ENCODE peak calls at places on chromosome 2, in five cellular contexts. T, F, Y, V and H are unnamed samples.

GRCh38 chr2:96537734-96538486 is 1.4 kb downstream of the ARID5A start:
- DNase-seq in F (peak; percentile 72), T (no peak), V (no peak), Y (no peak), H (no peak)

GRCh38 chr2:12856934-12857660 is 140.4 kb downstream of the TRIB2 start:
- DNase-seq in F (no peak), Y (no peak), T (peak; percentile 83), V (peak; percentile 74), H (no peak)

GRCh38 chr2:43839776-43840564 is 1.2 kb downstream of the ABCG8 start:
- DNase-seq in Y (no peak), F (no peak), V (no peak), T (no peak), H (no peak)

GRCh38 chr2:20698916-20699613 is 32.1 kb downstream of the GDF7 start:
- DNase-seq in V (no peak), F (no peak), T (no peak), Y (no peak), H (no peak)

GRCh38 chr2:167294031-167294774 is 405.9 kb downstream of the XIRP2 start:
- DNase-seq in V (peak; percentile 58), T (peak; percentile 30), F (peak; percentile 54), Y (no peak), H (no peak)

GRCh38 chr2:71940695-71941094 is 207.0 kb downstream of the CYP26B1 start:
- DNase-seq in T (no peak), V (peak; percentile 49), F (peak; percentile 36), Y (no peak), H (no peak)

GRCh38 chr2:109535217-109535946 is 78.4 kb downstream of the SEPTIN10 start:
- DNase-seq in Y (no peak), F (no peak), T (no peak), V (no peak), H (no peak)

GRCh38 chr2:86221066-86221684 is 21.9 kb downstream of the MRPL35 start:
- DNase-seq in F (no peak), T (peak; percentile 77), V (peak; percentile 76), Y (peak; percentile 39), H (no peak)

GRCh38 chr2:96546797-96547196 is 10.2 kb downstream of the ARID5A start:
- DNase-seq in F (peak; percentile 10), Y (no peak), T (no peak), V (no peak), H (no peak)

GRCh38 chr2:78063246-78064020 is 541.3 kb upstream of the LRRTM4 start:
- DNase-seq in V (no peak), T (no peak), F (no peak), Y (no peak), H (no peak)

GRCh38 chr2:199463000-199463692 is 5.4 kb upstream of the SATB2 start:
- DNase-seq in Y (peak; percentile 64), F (peak; percentile 88), T (peak; percentile 41), V (peak; percentile 90), H (peak; percentile 56)

GRCh38 chr2:219405451-219405850 is 12.7 kb upstream of the DES start:
- DNase-seq in T (no peak), F (no peak), V (peak; percentile 36), Y (no peak), H (no peak)

GRCh38 chr2:189337648-189338047 is 103.6 kb upstream of the WDR75 start:
- DNase-seq in V (peak; percentile 77), F (no peak), T (peak; percentile 90), Y (no peak), H (no peak)

GRCh38 chr2:213010106-213010779 is 141.2 kb downstream of the IKZF2 start:
- DNase-seq in F (no peak), Y (no peak), T (no peak), V (no peak), H (no peak)

GRCh38 chr2:68650645-68651044 is 7.3 kb downstream of the PROKR1 start:
- DNase-seq in T (no peak), Y (no peak), F (no peak), V (no peak), H (no peak)

GRCh38 chr2:166417669-166418068 is 41.9 kb upstream of the SCN9A start:
- DNase-seq in F (no peak), V (peak; percentile 79), Y (no peak), T (peak; percentile 61), H (no peak)

GRCh38 chr2:67290451-67290991 is 106.6 kb upstream of the ETAA1 start:
- DNase-seq in V (peak; percentile 70), T (peak; percentile 73), F (no peak), Y (no peak), H (no peak)

GRCh38 chr2:231711677-231712461 is 3.5 kb downstream of the PTMA start:
- DNase-seq in Y (no peak), F (no peak), T (no peak), V (peak; percentile 31), H (no peak)

GRCh38 chr2:192150166-192150565 is 44.6 kb downstream of the TMEFF2 start:
- DNase-seq in Y (no peak), F (no peak), T (no peak), V (peak; percentile 79), H (no peak)

GRCh38 chr2:192146069-192147006 is 48.4 kb downstream of the TMEFF2 start:
- DNase-seq in Y (no peak), F (no peak), T (peak; percentile 54), V (peak; percentile 76), H (no peak)

GRCh38 chr2:192151848-192152247 is 42.9 kb downstream of the TMEFF2 start:
- DNase-seq in V (peak; percentile 81), T (peak; percentile 21), F (no peak), Y (no peak), H (no peak)

GRCh38 chr2:192148241-192148619 is 46.5 kb downstream of the TMEFF2 start:
- DNase-seq in V (no peak), F (no peak), T (no peak), Y (no peak), H (no peak)

DNA sequence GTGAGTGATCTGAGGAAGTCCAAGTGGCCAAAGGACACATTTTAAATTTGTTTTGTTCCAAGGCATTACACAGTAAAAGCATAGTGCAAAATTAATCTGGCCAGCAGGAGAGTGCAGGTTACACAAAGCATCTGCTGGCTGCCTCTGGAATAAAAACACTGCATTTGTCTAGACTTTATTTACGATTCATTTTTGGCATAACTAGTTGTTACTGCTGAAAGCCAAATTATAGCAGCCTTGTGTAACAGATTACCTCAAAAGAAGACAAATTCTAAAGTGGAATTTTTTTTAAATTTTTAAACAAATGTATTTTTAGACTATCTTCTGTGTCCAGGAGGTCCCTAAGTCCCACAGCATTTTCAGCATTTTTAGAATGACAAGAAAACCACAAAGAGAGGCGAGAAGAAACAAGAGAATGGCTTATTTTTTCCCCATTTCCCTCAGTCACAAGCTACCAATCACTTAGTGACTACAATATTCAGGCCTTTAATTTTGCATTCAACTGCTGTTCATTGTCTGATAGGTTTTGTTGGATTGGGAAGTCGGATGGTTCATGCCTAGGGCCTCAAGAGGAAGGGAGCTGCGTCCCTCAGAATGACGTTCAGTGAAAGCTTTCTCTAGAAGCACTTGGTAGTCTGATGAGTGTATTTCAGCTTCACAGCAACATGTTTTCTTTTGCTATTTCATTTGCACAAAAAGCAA is 46.0 kb downstream of the TMEFF2 start:
- DNase-seq in Y (no peak), T (peak; percentile 50), F (no peak), V (peak; percentile 22), H (no peak)
- TF ChIP-seq CTCF in Y (peak; percentile 27), T (peak; percentile 17), F (no peak), V (no peak), H (no peak)

GRCh38 chr2:128354731-128355470 is 36.2 kb upstream of the HS6ST1 start:
- DNase-seq in F (no peak), Y (no peak), V (peak; percentile 72), T (peak; percentile 72), H (no peak)
- TF ChIP-seq CTCF in F (no peak), Y (no peak), V (peak; percentile 51), T (peak; percentile 50), H (no peak)

GRCh38 chr2:129193961-129194360 is 785.5 kb upstream of the RAB6C start:
- DNase-seq in T (no peak), Y (no peak), V (no peak), F (no peak), H (no peak)
- TF ChIP-seq CTCF in T (no peak), Y (no peak), V (no peak), F (no peak), H (no peak)

DNA sequence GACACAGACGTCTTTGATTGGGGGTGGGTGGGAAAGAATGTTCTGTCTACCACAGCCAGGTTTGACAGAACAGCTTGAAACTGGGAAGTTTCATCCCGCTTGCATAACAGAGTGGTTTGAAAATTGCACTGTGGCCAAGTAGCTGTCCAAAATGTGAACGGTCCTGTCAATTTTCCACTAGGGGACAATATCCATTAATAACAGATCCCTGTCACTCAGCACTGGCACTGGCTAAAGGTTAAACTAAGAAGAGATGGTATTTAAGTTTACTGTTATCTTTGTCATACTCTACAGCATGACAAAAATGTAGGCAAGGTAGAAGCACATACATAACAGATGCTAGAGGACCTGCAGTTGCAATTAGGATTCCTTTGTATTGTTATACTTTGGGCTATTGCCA is 55.6 kb upstream of the ACMSD start:
- DNase-seq in T (peak; percentile 23), Y (peak; percentile 59), V (peak; percentile 36), F (no peak), H (no peak)
- TF ChIP-seq CTCF in T (peak; percentile 3), Y (peak; percentile 42), V (no peak), F (peak; percentile 28), H (peak; percentile 71)

DNA sequence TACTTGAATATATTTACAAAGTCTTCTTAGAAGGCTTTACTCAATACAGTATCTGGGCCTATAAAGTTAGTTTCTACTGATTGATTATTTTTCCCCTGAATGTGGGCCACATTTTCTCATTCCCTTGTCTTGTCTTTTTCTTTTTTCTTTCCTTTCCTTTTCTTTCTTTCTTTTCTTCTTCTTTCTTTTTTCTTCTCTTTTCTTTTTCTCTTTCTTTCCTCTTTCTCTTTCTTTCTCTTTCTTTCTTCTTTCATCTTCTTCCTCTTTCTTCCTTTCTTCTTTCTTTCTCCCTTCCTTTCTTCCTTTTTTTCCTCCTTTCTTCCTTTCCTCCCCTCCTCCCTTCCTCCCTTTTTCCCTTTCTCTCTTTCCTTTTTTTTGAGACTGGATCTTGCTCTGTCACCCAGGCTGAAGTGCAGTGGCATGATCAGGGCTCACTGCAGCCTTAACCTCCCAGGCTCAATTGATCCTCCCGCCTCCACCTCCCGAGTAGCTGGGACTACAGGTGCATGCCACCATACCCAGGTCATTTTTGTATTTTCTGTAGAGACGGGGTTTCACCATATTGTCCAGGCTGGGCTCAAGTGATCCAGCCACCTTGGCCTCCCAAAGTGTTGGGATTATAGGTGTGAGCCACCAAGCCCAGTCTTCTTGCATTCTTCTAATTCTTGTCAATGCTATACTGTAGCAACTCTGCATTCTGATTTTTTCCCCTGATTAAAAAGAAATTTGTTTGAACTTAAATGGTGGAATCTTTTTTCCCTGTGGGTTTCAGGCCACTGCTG is 133.1 kb upstream of the FBXO11 start:
- DNase-seq in Y (no peak), F (no peak), V (no peak), T (no peak), H (no peak)
- TF ChIP-seq CTCF in Y (no peak), F (no peak), V (no peak), T (no peak), H (peak; percentile 17)

GRCh38 chr2:22904126-22904684 is 480.8 kb upstream of the KLHL29 start:
- DNase-seq in V (no peak), T (no peak), Y (peak; percentile 24), F (peak; percentile 68), H (no peak)
- TF ChIP-seq CTCF in V (no peak), T (peak; percentile 20), Y (peak; percentile 26), F (peak; percentile 55), H (peak; percentile 24)